ENCODE peak calls at places on chromosome 1, in six cellular contexts. J is cardiac fibroblast, I is foreskin melanocyte, M is hepatocyte, Z is NCI-H1092, Y is stromal cell of bone marrow. G is an unnamed sample.
A peak's percentile ranks its signal among the peaks of the same experiment; 100 is the strongest.

GRCh38 chr1:10980094-10980577 is 32.3 kb upstream of the TARDBP start:
- DNase-seq in J (peak; percentile 91), I (peak; percentile 90), M (peak; percentile 78), Z (no peak), Y (peak; percentile 79), G (no peak)

GRCh38 chr1:201076036-201076435 is 36.2 kb downstream of the CACNA1S start:
- DNase-seq in J (no peak), I (no peak), M (no peak), Z (no peak), Y (no peak), G (no peak)

GRCh38 chr1:182430263-182431068 is 19.5 kb upstream of the RGSL1 start:
- DNase-seq in J (peak; percentile 5), I (no peak), M (no peak), Z (no peak), Y (no peak), G (peak; percentile 60)

GRCh38 chr1:44514673-44515072 is 109.6 kb downstream of the RNF220 start:
- DNase-seq in J (no peak), I (no peak), M (no peak), Z (no peak), Y (no peak), G (no peak)

GRCh38 chr1:27342778-27343638 is 1.2 kb downstream of the SYTL1 start:
- DNase-seq in J (no peak), I (no peak), M (peak; percentile 69), Z (no peak), Y (no peak), G (peak; percentile 82)

GRCh38 chr1:33004628-33005027 is 32.1 kb downstream of the AK2 start:
- DNase-seq in J (peak; percentile 35), I (no peak), M (no peak), Z (no peak), Y (peak; percentile 80), G (no peak)

GRCh38 chr1:20486457-20487235 is 636 bp upstream of the CAMK2N1 start:
- DNase-seq in J (peak; percentile 81), I (no peak), M (peak; percentile 95), Z (peak; percentile 65), Y (no peak), G (peak; percentile 14)

GRCh38 chr1:109312978-109313775 is 6.4 kb upstream of the MYBPHL start:
- DNase-seq in J (peak; percentile 39), I (peak; percentile 38), M (no peak), Z (no peak), Y (no peak), G (no peak)

GRCh38 chr1:60589916-60590315 is 492.4 kb upstream of the NFIA start:
- DNase-seq in J (peak; percentile 30), I (no peak), M (peak; percentile 13), Z (peak; percentile 8), Y (no peak), G (no peak)